ENCODE peak calls at places on chromosomes 13 and 19, in four cellular contexts. A is thoracic aorta, W is AG09309, H is astrocyte of the spinal cord. U is an unnamed sample.

GRCh38 chr13:29402168-29402621 is 193.3 kb downstream of the SLC7A1 start:
- DNase-seq in W (no peak), H (peak; percentile 12), A (no peak), U (peak; percentile 44)

GRCh38 chr19:2290441-2291184 is 8.6 kb upstream of the PEAK3 start:
- DNase-seq in W (no peak), H (no peak), A (no peak), U (no peak)

GRCh38 chr13:31096624-31097302 is 64.9 kb downstream of the HSPH1 start:
- DNase-seq in W (no peak), H (no peak), A (no peak), U (no peak)

GRCh38 chr19:14978377-14978776 is 1.3 kb downstream of the SLC1A6 start:
- DNase-seq in H (no peak), A (no peak), W (no peak), U (no peak)

GRCh38 chr13:26457212-26457611 is 100.3 kb upstream of the WASF3 start:
- DNase-seq in H (no peak), A (no peak), W (no peak), U (no peak)

GRCh38 chr13:113087923-113088690 is 17.5 kb upstream of the F7 start:
- DNase-seq in W (no peak), A (no peak), H (no peak), U (no peak)

GRCh38 chr19:42149447-42150202 is 17.4 kb upstream of the POU2F2 start:
- DNase-seq in W (no peak), A (no peak), H (no peak), U (no peak)

GRCh38 chr13:60623131-60623530 is 226.1 kb downstream of the TDRD3 start:
- DNase-seq in A (no peak), H (no peak), W (no peak), U (no peak)

GRCh38 chr19:12660980-12661379 is 5.6 kb downstream of the MAN2B1 start:
- DNase-seq in A (no peak), H (no peak), W (no peak), U (no peak)

GRCh38 chr13:86409466-86410241 is 610.4 kb upstream of the SLITRK6 start:
- DNase-seq in A (no peak), H (no peak), W (no peak), U (no peak)

GRCh38 chr13:85132986-85133385 is 666.2 kb downstream of the SLITRK6 start:
- DNase-seq in W (no peak), H (no peak), A (no peak), U (no peak)

GRCh38 chr19:43591904-43592772 is 3.8 kb downstream of the IRGQ start:
- DNase-seq in W (no peak), A (no peak), H (no peak), U (no peak)

DNA sequence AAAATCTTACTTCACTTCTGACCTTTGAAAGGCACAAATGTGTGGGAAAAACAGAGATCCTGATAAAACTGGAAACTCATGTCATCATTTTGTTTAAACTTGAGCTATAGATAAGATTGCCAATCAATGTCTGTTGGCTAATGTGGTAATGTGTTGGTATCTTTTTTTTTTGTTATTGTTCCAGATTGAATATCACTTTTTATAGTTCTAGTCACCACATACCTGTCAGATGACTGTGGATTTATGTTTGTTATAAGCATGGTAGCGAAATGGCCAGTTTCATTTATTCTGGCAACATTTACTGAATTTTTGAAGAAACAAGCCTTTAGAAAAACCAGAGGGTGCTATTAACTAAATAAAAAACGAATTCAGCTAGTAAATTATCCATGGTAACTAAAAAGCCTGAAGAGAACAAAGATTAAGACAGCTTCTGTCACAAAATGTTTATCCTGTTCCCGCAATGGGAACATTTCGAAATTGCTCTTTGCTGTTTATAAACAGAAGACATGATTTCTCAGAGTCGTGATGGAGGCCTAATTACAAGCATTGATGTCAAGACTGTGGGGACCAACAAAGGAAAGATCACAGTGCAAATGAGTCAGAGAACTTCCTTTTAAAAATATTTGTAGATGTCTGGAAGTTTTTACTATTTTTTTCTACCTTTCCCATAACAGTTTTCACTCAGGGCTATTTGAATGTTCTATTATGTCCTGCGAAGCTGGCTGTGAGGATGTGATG is 82.9 kb upstream of the POSTN start:
- DNase-seq in W (peak; percentile 76), H (peak; percentile 92), A (no peak), U (peak; percentile 94)
- H3K4me3 ChIP-seq in W (no peak overlapping the region), H (no peak overlapping the region), A (peak overlapping the region; percentile 43), U (no peak overlapping the region)

DNA sequence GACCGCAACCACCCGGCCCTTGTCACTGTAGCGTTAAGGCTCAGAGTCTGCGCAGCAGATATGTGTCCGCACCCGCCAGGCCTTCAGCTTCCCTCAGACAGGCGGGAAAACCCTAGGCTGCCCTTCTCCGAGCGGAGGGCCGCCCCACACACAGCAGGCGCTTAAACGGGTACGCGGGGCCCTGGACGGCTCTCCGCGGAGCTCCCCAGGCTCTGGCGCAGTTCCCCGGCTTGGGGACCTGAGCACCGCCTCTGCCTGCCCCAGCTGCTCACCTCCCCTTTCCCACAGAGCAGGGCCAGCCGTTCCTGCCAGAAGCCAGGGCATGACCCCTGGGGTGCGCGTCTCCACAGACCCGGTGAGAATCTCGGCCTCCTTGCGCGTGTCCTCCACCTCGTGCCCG is 599 bp downstream of the ZNF135 start:
- DNase-seq in W (no peak), A (no peak), H (no peak), U (no peak)
- H3K4me3 ChIP-seq in W (peak overlapping the region; percentile 56), A (peak overlapping the region; percentile 88), H (peak overlapping the region; percentile 52), U (peak overlapping the region; percentile 52)

DNA sequence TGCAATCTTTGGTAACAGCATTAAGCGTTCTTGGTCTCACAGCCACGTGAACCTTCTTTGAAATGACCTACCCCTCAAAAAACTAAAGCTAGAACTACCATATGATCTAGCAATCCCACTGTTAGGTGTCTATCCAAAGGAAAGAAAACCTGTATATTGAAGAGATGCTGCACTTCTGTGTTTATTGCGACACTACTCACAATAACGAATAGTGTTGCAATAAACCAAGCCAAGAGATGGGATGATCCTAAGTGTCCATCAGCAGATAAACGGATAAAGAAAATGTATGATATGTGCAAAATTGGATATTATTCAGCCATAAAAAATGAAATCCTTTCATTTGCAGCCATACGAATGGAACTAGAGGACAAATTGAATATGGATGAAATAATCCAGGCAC is 637.9 kb downstream of the EFNB2 start:
- DNase-seq in A (no peak), W (no peak), H (no peak), U (no peak)
- H3K4me3 ChIP-seq in A (no peak overlapping the region), W (no peak overlapping the region), H (no peak overlapping the region), U (no peak overlapping the region)

GRCh38 chr13:74129500-74130144 is 4.6 kb downstream of the KLF12 start:
- DNase-seq in W (no peak), H (peak; percentile 22), A (no peak), U (no peak)

GRCh38 chr13:74132152-74132767 is 1.9 kb downstream of the KLF12 start:
- DNase-seq in A (no peak), H (no peak), W (no peak), U (peak; percentile 39)

GRCh38 chr13:74132768-74133656 is 1.2 kb downstream of the KLF12 start:
- DNase-seq in A (no peak), H (peak; percentile 35), W (no peak), U (peak; percentile 50)

GRCh38 chr13:74133657-74134201 is 475 bp downstream of the KLF12 start:
- DNase-seq in A (peak; percentile 69), W (peak; percentile 86), H (peak; percentile 97), U (peak; percentile 95)

GRCh38 chr13:74131206-74131605 is 3.0 kb downstream of the KLF12 start:
- DNase-seq in A (no peak), W (no peak), H (no peak), U (no peak)
- H3K4me3 ChIP-seq in A (peak overlapping the region; percentile 84), W (no peak overlapping the region), H (no peak overlapping the region), U (no peak overlapping the region)

GRCh38 chr19:6710273-6711077 is 10.0 kb downstream of the C3 start:
- DNase-seq in H (no peak), W (no peak), A (no peak), U (no peak)
- H3K4me3 ChIP-seq in H (no peak overlapping the region), W (no peak overlapping the region), A (no peak overlapping the region), U (no peak overlapping the region)

GRCh38 chr13:91372813-91373420 is 25.4 kb downstream of the MIR17HG start:
- DNase-seq in A (no peak), H (no peak), W (no peak), U (no peak)

GRCh38 chr13:91368101-91368500 is 20.6 kb downstream of the MIR17HG start:
- DNase-seq in H (no peak), A (no peak), W (no peak), U (no peak)

GRCh38 chr13:91369432-91369831 is 21.9 kb downstream of the MIR17HG start:
- DNase-seq in A (no peak), H (peak; percentile 48), W (no peak), U (peak; percentile 28)

GRCh38 chr13:91362908-91363307 is 15.4 kb downstream of the MIR17HG start:
- DNase-seq in W (no peak), H (no peak), A (no peak), U (no peak)

GRCh38 chr13:91368676-91369425 is 21.4 kb downstream of the MIR17HG start:
- DNase-seq in W (no peak), H (peak; percentile 47), A (no peak), U (peak; percentile 19)
- H3K4me3 ChIP-seq in W (no peak overlapping the region), H (no peak overlapping the region), A (no peak overlapping the region), U (no peak overlapping the region)

DNA sequence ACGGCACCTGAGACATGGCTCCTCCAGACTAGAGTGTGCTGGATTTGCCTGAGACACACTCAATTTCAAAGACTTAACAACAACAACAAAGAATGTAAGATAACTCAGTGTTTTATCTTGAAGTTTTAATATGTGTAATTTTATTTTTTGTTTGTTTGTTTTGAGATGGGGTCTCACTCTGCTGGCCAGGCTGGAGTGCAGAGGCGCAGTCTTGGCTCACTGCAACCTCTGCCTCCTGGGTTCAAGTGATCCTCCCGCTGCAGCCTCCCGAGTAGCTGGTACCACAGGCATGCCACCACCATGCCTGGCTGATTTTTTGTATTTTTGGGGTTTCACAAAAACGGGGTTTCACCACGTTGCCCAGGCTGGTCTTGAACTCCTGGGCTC is 131.4 kb upstream of the RNF113B start:
- DNase-seq in W (no peak), A (no peak), H (no peak), U (no peak)
- H3K4me3 ChIP-seq in W (no peak overlapping the region), A (no peak overlapping the region), H (no peak overlapping the region), U (no peak overlapping the region)

GRCh38 chr13:65540064-65540635 is 1690.0 kb downstream of the PCDH9 start:
- DNase-seq in A (no peak), W (no peak), H (peak; percentile 9), U (no peak)
- H3K4me3 ChIP-seq in A (no peak overlapping the region), W (no peak overlapping the region), H (no peak overlapping the region), U (no peak overlapping the region)